ENCODE peak calls at places on chromosome 21, in nine cellular contexts. One of them, this sample, is unnamed.

GRCh38 chr21:25402134-25402957 is 204.9 kb downstream of the MRPL39 start:
- DNase-seq in nephron progenitor cell: no peak
- DNase-seq in AG10803: no peak
- DNase-seq in heart left ventricle: no peak
- DNase-seq in CD8-positive, alpha-beta T cell: no peak
- DNase-seq in GM10248: no peak
- DNase-seq in choroid plexus epithelial cell: no peak
- DNase-seq in RWPE1: no peak
- DNase-seq in NB4: peak; percentile 37
- DNase-seq in this sample: no peak

GRCh38 chr21:46067505-46068201 is 30.3 kb upstream of the COL6A2 start:
- DNase-seq in RWPE1: no peak
- DNase-seq in NB4: no peak
- DNase-seq in CD8-positive, alpha-beta T cell: no peak
- DNase-seq in choroid plexus epithelial cell: no peak
- DNase-seq in AG10803: no peak
- DNase-seq in heart left ventricle: peak; percentile 58
- DNase-seq in GM10248: no peak
- DNase-seq in nephron progenitor cell: no peak
- DNase-seq in this sample: no peak

GRCh38 chr21:16310191-16310590 is 580.4 kb downstream of the USP25 start:
- DNase-seq in AG10803: no peak
- DNase-seq in GM10248: no peak
- DNase-seq in heart left ventricle: no peak
- DNase-seq in choroid plexus epithelial cell: peak; percentile 77
- DNase-seq in CD8-positive, alpha-beta T cell: no peak
- DNase-seq in RWPE1: no peak
- DNase-seq in NB4: no peak
- DNase-seq in nephron progenitor cell: no peak
- DNase-seq in this sample: no peak

GRCh38 chr21:35924714-35925301 is 135.5 kb downstream of the SETD4 start:
- DNase-seq in heart left ventricle: no peak
- DNase-seq in AG10803: peak; percentile 70
- DNase-seq in RWPE1: no peak
- DNase-seq in nephron progenitor cell: no peak
- DNase-seq in NB4: peak; percentile 91
- DNase-seq in CD8-positive, alpha-beta T cell: no peak
- DNase-seq in choroid plexus epithelial cell: peak; percentile 65
- DNase-seq in GM10248: no peak
- DNase-seq in this sample: peak; percentile 60

GRCh38 chr21:34354836-34355235 is 9.0 kb upstream of the KCNE2 start:
- DNase-seq in GM10248: no peak
- DNase-seq in choroid plexus epithelial cell: no peak
- DNase-seq in nephron progenitor cell: no peak
- DNase-seq in RWPE1: no peak
- DNase-seq in AG10803: no peak
- DNase-seq in CD8-positive, alpha-beta T cell: no peak
- DNase-seq in heart left ventricle: no peak
- DNase-seq in NB4: no peak
- DNase-seq in this sample: no peak

GRCh38 chr21:45405819-45406762 is 1.1 kb downstream of the COL18A1 start:
- DNase-seq in NB4: no peak
- DNase-seq in GM10248: no peak
- DNase-seq in nephron progenitor cell: peak; percentile 80
- DNase-seq in RWPE1: peak; percentile 33
- DNase-seq in AG10803: no peak
- DNase-seq in heart left ventricle: peak; percentile 70
- DNase-seq in choroid plexus epithelial cell: peak; percentile 45
- DNase-seq in CD8-positive, alpha-beta T cell: no peak
- DNase-seq in this sample: peak; percentile 53

GRCh38 chr21:31914472-31914871 is 41.7 kb downstream of the HUNK start:
- DNase-seq in RWPE1: no peak
- DNase-seq in NB4: no peak
- DNase-seq in AG10803: peak; percentile 36
- DNase-seq in nephron progenitor cell: no peak
- DNase-seq in CD8-positive, alpha-beta T cell: no peak
- DNase-seq in GM10248: no peak
- DNase-seq in choroid plexus epithelial cell: no peak
- DNase-seq in heart left ventricle: no peak
- DNase-seq in this sample: no peak

GRCh38 chr21:46155514-46156377 is at the start of gene FTCD:
- DNase-seq in nephron progenitor cell: peak; percentile 29
- DNase-seq in GM10248: no peak
- DNase-seq in RWPE1: no peak
- DNase-seq in heart left ventricle: peak; percentile 53
- DNase-seq in AG10803: no peak
- DNase-seq in choroid plexus epithelial cell: no peak
- DNase-seq in NB4: no peak
- DNase-seq in CD8-positive, alpha-beta T cell: no peak
- DNase-seq in this sample: no peak

GRCh38 chr21:33296156-33296555 is 28.6 kb upstream of the IFNAR1 start:
- DNase-seq in nephron progenitor cell: no peak
- DNase-seq in GM10248: no peak
- DNase-seq in RWPE1: no peak
- DNase-seq in NB4: no peak
- DNase-seq in AG10803: no peak
- DNase-seq in heart left ventricle: no peak
- DNase-seq in CD8-positive, alpha-beta T cell: no peak
- DNase-seq in choroid plexus epithelial cell: no peak
- DNase-seq in this sample: no peak

GRCh38 chr21:15309721-15310120 is 244.9 kb upstream of the NRIP1 start:
- DNase-seq in NB4: no peak
- DNase-seq in RWPE1: no peak
- DNase-seq in choroid plexus epithelial cell: no peak
- DNase-seq in GM10248: no peak
- DNase-seq in heart left ventricle: peak; percentile 60
- DNase-seq in CD8-positive, alpha-beta T cell: no peak
- DNase-seq in nephron progenitor cell: no peak
- DNase-seq in AG10803: peak; percentile 16
- DNase-seq in this sample: peak; percentile 59

GRCh38 chr21:30668776-30669175 is 26.1 kb downstream of the KRTAP20-3 start:
- DNase-seq in RWPE1: no peak
- DNase-seq in NB4: no peak
- DNase-seq in nephron progenitor cell: no peak
- DNase-seq in AG10803: no peak
- DNase-seq in choroid plexus epithelial cell: no peak
- DNase-seq in heart left ventricle: no peak
- DNase-seq in GM10248: no peak
- DNase-seq in CD8-positive, alpha-beta T cell: no peak
- DNase-seq in this sample: no peak

GRCh38 chr21:27426196-27426595 is 459.3 kb upstream of the ADAMTS5 start:
- DNase-seq in CD8-positive, alpha-beta T cell: no peak
- DNase-seq in NB4: no peak
- DNase-seq in RWPE1: no peak
- DNase-seq in heart left ventricle: no peak
- DNase-seq in GM10248: no peak
- DNase-seq in choroid plexus epithelial cell: no peak
- DNase-seq in AG10803: no peak
- DNase-seq in nephron progenitor cell: no peak
- DNase-seq in this sample: no peak

GRCh38 chr21:27425574-27425973 is 458.7 kb upstream of the ADAMTS5 start:
- DNase-seq in NB4: no peak
- DNase-seq in GM10248: no peak
- DNase-seq in RWPE1: no peak
- DNase-seq in nephron progenitor cell: no peak
- DNase-seq in CD8-positive, alpha-beta T cell: no peak
- DNase-seq in heart left ventricle: no peak
- DNase-seq in AG10803: peak; percentile 93
- DNase-seq in choroid plexus epithelial cell: peak; percentile 46
- DNase-seq in this sample: peak; percentile 40

GRCh38 chr21:27424601-27425000 is 457.7 kb upstream of the ADAMTS5 start:
- DNase-seq in RWPE1: no peak
- DNase-seq in choroid plexus epithelial cell: peak; percentile 54
- DNase-seq in nephron progenitor cell: no peak
- DNase-seq in CD8-positive, alpha-beta T cell: no peak
- DNase-seq in heart left ventricle: no peak
- DNase-seq in GM10248: no peak
- DNase-seq in NB4: no peak
- DNase-seq in AG10803: peak; percentile 70
- DNase-seq in this sample: peak; percentile 61

GRCh38 chr21:27423906-27424595 is 457.2 kb upstream of the ADAMTS5 start:
- DNase-seq in RWPE1: no peak
- DNase-seq in AG10803: peak; percentile 88
- DNase-seq in heart left ventricle: no peak
- DNase-seq in choroid plexus epithelial cell: peak; percentile 73
- DNase-seq in nephron progenitor cell: no peak
- DNase-seq in CD8-positive, alpha-beta T cell: no peak
- DNase-seq in NB4: no peak
- DNase-seq in GM10248: no peak
- DNase-seq in this sample: peak; percentile 70

GRCh38 chr21:27425172-27425571 is 458.3 kb upstream of the ADAMTS5 start:
- DNase-seq in RWPE1: no peak
- DNase-seq in CD8-positive, alpha-beta T cell: no peak
- DNase-seq in heart left ventricle: no peak
- DNase-seq in choroid plexus epithelial cell: peak; percentile 43
- DNase-seq in GM10248: no peak
- DNase-seq in AG10803: no peak
- DNase-seq in NB4: no peak
- DNase-seq in nephron progenitor cell: no peak
- DNase-seq in this sample: peak; percentile 28
- TF ChIP-seq CTCF in RWPE1: no peak
- TF ChIP-seq CTCF in CD8-positive, alpha-beta T cell: no peak
- TF ChIP-seq CTCF in heart left ventricle: no peak
- TF ChIP-seq CTCF in choroid plexus epithelial cell: peak; percentile 32
- TF ChIP-seq CTCF in GM10248: no peak
- TF ChIP-seq CTCF in AG10803: no peak
- TF ChIP-seq CTCF in NB4: no peak
- TF ChIP-seq CTCF in nephron progenitor cell: no peak
- TF ChIP-seq CTCF in this sample: peak; percentile 8

GRCh38 chr21:41482321-41482720 is 25.6 kb downstream of the TMPRSS2 start:
- DNase-seq in AG10803: peak; percentile 59
- DNase-seq in RWPE1: no peak
- DNase-seq in GM10248: no peak
- DNase-seq in nephron progenitor cell: no peak
- DNase-seq in heart left ventricle: no peak
- DNase-seq in choroid plexus epithelial cell: peak; percentile 28
- DNase-seq in NB4: no peak
- DNase-seq in CD8-positive, alpha-beta T cell: no peak
- DNase-seq in this sample: no peak

GRCh38 chr21:41483415-41483814 is 24.5 kb downstream of the TMPRSS2 start:
- DNase-seq in RWPE1: no peak
- DNase-seq in GM10248: no peak
- DNase-seq in NB4: no peak
- DNase-seq in nephron progenitor cell: no peak
- DNase-seq in CD8-positive, alpha-beta T cell: no peak
- DNase-seq in choroid plexus epithelial cell: no peak
- DNase-seq in AG10803: no peak
- DNase-seq in heart left ventricle: no peak
- DNase-seq in this sample: no peak

GRCh38 chr21:41481191-41481590 is 26.8 kb downstream of the TMPRSS2 start:
- DNase-seq in AG10803: peak; percentile 60
- DNase-seq in nephron progenitor cell: no peak
- DNase-seq in GM10248: no peak
- DNase-seq in CD8-positive, alpha-beta T cell: no peak
- DNase-seq in NB4: no peak
- DNase-seq in RWPE1: no peak
- DNase-seq in heart left ventricle: no peak
- DNase-seq in choroid plexus epithelial cell: no peak
- DNase-seq in this sample: peak; percentile 7

GRCh38 chr21:41482980-41483379 is 25.0 kb downstream of the TMPRSS2 start:
- DNase-seq in heart left ventricle: no peak
- DNase-seq in CD8-positive, alpha-beta T cell: no peak
- DNase-seq in nephron progenitor cell: no peak
- DNase-seq in NB4: no peak
- DNase-seq in choroid plexus epithelial cell: no peak
- DNase-seq in RWPE1: no peak
- DNase-seq in GM10248: no peak
- DNase-seq in AG10803: no peak
- DNase-seq in this sample: no peak

DNA sequence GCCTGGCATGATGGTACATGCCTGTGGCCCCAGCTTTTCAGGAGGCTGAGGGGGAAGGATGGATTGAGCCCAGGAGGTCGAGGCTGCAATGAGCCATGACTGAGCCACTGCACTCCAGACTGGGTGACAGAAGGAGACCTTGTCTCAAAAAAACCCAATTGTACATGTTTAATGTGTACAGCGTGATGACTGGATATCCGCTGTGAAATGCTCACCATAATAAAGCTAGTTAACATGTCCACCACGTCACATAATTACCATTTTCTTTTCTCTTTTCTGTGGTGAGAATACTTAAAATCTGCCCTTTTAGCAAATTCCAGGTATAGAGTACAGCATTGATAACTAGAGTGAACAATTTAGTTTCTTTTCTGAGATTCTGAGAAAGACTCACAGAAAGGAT is 24.0 kb downstream of the TMPRSS2 start:
- DNase-seq in NB4: no peak
- DNase-seq in nephron progenitor cell: no peak
- DNase-seq in RWPE1: no peak
- DNase-seq in GM10248: no peak
- DNase-seq in CD8-positive, alpha-beta T cell: no peak
- DNase-seq in heart left ventricle: no peak
- DNase-seq in AG10803: no peak
- DNase-seq in choroid plexus epithelial cell: no peak
- DNase-seq in this sample: no peak
- TF ChIP-seq CTCF in NB4: no peak
- TF ChIP-seq CTCF in nephron progenitor cell: no peak
- TF ChIP-seq CTCF in RWPE1: no peak
- TF ChIP-seq CTCF in GM10248: no peak
- TF ChIP-seq CTCF in CD8-positive, alpha-beta T cell: no peak
- TF ChIP-seq CTCF in heart left ventricle: no peak
- TF ChIP-seq CTCF in AG10803: no peak
- TF ChIP-seq CTCF in choroid plexus epithelial cell: no peak
- TF ChIP-seq CTCF in this sample: no peak

GRCh38 chr21:41895643-41896493 is 16.7 kb upstream of the PRDM15 start:
- DNase-seq in nephron progenitor cell: no peak
- DNase-seq in heart left ventricle: no peak
- DNase-seq in CD8-positive, alpha-beta T cell: peak; percentile 48
- DNase-seq in NB4: no peak
- DNase-seq in choroid plexus epithelial cell: peak; percentile 23
- DNase-seq in AG10803: no peak
- DNase-seq in GM10248: peak; percentile 53
- DNase-seq in RWPE1: no peak
- DNase-seq in this sample: no peak
- TF ChIP-seq CTCF in nephron progenitor cell: no peak
- TF ChIP-seq CTCF in heart left ventricle: no peak
- TF ChIP-seq CTCF in CD8-positive, alpha-beta T cell: no peak
- TF ChIP-seq CTCF in NB4: no peak
- TF ChIP-seq CTCF in choroid plexus epithelial cell: no peak
- TF ChIP-seq CTCF in AG10803: no peak
- TF ChIP-seq CTCF in GM10248: no peak
- TF ChIP-seq CTCF in RWPE1: no peak
- TF ChIP-seq CTCF in this sample: no peak

DNA sequence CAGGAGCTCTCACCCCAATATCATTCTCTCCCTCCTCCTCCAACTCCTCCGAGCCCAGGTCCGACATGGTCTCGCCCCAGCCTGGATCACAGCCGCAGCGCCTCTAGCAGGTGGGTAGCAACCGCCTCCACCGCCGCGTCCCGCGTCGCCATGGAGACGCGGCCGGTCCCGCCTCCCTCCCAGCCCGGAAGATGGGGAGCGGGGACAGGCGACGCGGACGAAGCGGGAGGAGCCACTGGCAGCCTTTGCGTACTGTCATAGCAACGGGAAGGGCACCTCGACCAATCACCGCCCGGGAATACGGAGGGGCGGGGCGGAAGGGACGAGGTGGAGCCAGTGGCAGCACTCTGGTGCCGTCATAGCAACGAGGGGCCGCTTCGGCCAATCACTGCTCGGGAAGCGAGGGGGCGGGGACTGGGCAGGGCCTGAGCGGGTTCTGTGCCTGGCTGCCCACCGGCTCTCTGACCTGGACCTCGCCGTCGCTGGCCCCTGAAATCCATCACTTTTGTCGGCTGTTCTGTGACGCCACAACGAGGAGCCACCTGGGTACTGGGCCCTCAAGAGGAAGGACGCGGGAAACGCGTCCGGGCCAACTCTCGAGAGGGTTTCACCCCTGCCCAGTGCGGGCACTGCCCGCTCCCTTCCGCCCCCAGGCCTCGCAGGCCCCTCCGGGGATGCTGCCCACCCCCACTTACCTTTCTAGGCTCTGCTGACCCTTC is at the start of gene RSPH1:
- DNase-seq in choroid plexus epithelial cell: peak; percentile 98
- DNase-seq in RWPE1: peak; percentile 97
- DNase-seq in CD8-positive, alpha-beta T cell: peak; percentile 99
- DNase-seq in heart left ventricle: peak; percentile 100
- DNase-seq in nephron progenitor cell: peak; percentile 100
- DNase-seq in AG10803: peak; percentile 96
- DNase-seq in NB4: peak; percentile 97
- DNase-seq in GM10248: peak; percentile 99
- DNase-seq in this sample: peak; percentile 98
- TF ChIP-seq CTCF in choroid plexus epithelial cell: no peak
- TF ChIP-seq CTCF in RWPE1: no peak
- TF ChIP-seq CTCF in CD8-positive, alpha-beta T cell: no peak
- TF ChIP-seq CTCF in heart left ventricle: no peak
- TF ChIP-seq CTCF in nephron progenitor cell: no peak
- TF ChIP-seq CTCF in AG10803: no peak
- TF ChIP-seq CTCF in NB4: no peak
- TF ChIP-seq CTCF in GM10248: peak; percentile 13
- TF ChIP-seq CTCF in this sample: no peak

This sample was measured in fibroblast of pulmonary artery.